ENCODE peak calls at places on chromosomes 16 and 17, in eight cellular contexts. D, O, I, U, S, X, G and A are unnamed samples.

GRCh38 chr17:21213491-21214014 is 408 bp downstream of the TMEM11 start:
- DNase-seq in D (peak; percentile 68), O (peak; percentile 71), I (peak; percentile 52), U (no peak), S (peak; percentile 76), X (peak; percentile 47), G (no peak), A (no peak)

GRCh38 chr16:4839942-4840341 is 7.1 kb downstream of the GLYR1 start:
- DNase-seq in D (peak; percentile 8), O (no peak), I (no peak), U (no peak), S (no peak), X (no peak), G (no peak), A (no peak)

GRCh38 chr17:58305626-58306025 is 23.0 kb downstream of the TSPOAP1 start:
- DNase-seq in D (no peak), O (peak; percentile 52), I (no peak), U (peak; percentile 13), S (no peak), X (peak; percentile 15), G (no peak), A (no peak)

GRCh38 chr16:67082891-67083290 is 26.9 kb upstream of the PHAF1 start:
- DNase-seq in D (no peak), O (no peak), I (no peak), U (no peak), S (no peak), X (no peak), G (no peak), A (no peak)

GRCh38 chr17:301681-302299 is 50.8 kb downstream of the RPH3AL start:
- DNase-seq in D (no peak), O (peak; percentile 62), I (peak; percentile 48), U (no peak), S (no peak), X (no peak), G (no peak), A (no peak)

GRCh38 chr16:68734782-68735181 is 2.3 kb upstream of the CDH1 start:
- DNase-seq in D (no peak), O (no peak), I (no peak), U (no peak), S (no peak), X (no peak), G (no peak), A (no peak)

GRCh38 chr17:6583411-6583810 is 27.1 kb upstream of the PITPNM3 start:
- DNase-seq in D (no peak), O (no peak), I (no peak), U (no peak), S (no peak), X (no peak), G (no peak), A (no peak)

GRCh38 chr16:997440-998051 is 16.0 kb downstream of the SOX8 start:
- DNase-seq in D (peak; percentile 82), O (no peak), I (peak; percentile 26), U (no peak), S (no peak), X (peak; percentile 72), G (no peak), A (no peak)

GRCh38 chr17:15250459-15250858 is 14.7 kb downstream of the PMP22 start:
- DNase-seq in D (no peak), O (no peak), I (no peak), U (no peak), S (no peak), X (no peak), G (no peak), A (no peak)

GRCh38 chr17:39677581-39678339 is 9.5 kb downstream of the PNMT start:
- DNase-seq in D (no peak), O (peak; percentile 77), I (no peak), U (no peak), S (no peak), X (no peak), G (no peak), A (peak; percentile 48)

GRCh38 chr17:19004601-19005441 is at the start of gene FAM83G:
- DNase-seq in D (peak; percentile 85), O (peak; percentile 84), I (peak; percentile 92), U (peak; percentile 93), S (peak; percentile 87), X (peak; percentile 89), G (no peak), A (no peak)
- TF ChIP-seq POLR2AphosphoS5 in D (peak; percentile 62), O (no peak), I (peak; percentile 77), U (peak; percentile 53), S (peak; percentile 33), X (no peak), G (no peak), A (no peak)

GRCh38 chr17:49820773-49821172 is 27.1 kb downstream of the TAC4 start:
- DNase-seq in D (no peak), O (no peak), I (no peak), U (no peak), S (no peak), X (no peak), G (no peak), A (no peak)

GRCh38 chr17:49821466-49821865 is 26.4 kb downstream of the TAC4 start:
- DNase-seq in D (no peak), O (no peak), I (no peak), U (no peak), S (no peak), X (no peak), G (no peak), A (no peak)

GRCh38 chr17:49823614-49824013 is 24.3 kb downstream of the TAC4 start:
- DNase-seq in D (no peak), O (no peak), I (no peak), U (no peak), S (no peak), X (no peak), G (no peak), A (no peak)

GRCh38 chr17:49821916-49822315 is 26.0 kb downstream of the TAC4 start:
- DNase-seq in D (no peak), O (no peak), I (no peak), U (no peak), S (no peak), X (peak; percentile 70), G (no peak), A (no peak)

GRCh38 chr17:49822829-49823228 is 25.0 kb downstream of the TAC4 start:
- DNase-seq in D (no peak), O (peak; percentile 79), I (peak; percentile 37), U (no peak), S (peak; percentile 48), X (no peak), G (no peak), A (no peak)
- TF ChIP-seq POLR2AphosphoS5 in D (no peak), O (no peak), I (peak; percentile 22), U (no peak), S (no peak), X (no peak), G (no peak), A (no peak)

DNA sequence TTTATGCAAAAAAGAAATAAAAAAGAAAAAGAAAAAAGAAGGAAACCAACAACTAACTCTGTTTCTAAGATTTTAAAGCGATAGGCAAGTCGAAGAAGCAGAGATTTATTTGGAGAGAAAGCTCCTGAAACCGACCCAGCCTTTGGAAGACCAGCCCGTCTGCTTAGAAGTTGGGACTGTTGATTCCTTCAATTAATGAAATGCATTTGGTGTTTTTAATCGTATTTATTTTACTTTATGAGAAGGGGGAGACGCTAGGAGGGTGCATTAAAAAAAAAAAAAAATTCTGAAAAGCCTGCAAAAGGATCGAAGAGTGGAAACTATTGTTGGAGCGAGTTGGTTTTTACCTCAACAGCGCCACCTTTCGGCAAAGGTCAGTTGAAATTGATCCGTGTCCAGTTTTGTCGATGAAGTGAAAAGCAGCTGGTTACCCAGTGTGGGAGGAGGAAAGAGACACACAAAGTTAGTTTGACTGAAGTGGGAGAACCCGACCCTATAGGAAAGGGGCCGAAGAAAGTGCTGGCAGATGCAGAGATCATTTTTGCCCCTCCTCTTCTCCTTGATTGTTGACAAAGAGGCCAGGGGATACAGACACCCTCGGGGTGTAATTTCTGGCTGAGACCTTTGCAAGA is 1.6 kb upstream of the MAF start:
- DNase-seq in D (peak; percentile 88), O (peak; percentile 87), I (peak; percentile 87), U (peak; percentile 39), S (peak; percentile 64), X (peak; percentile 86), G (peak; percentile 91), A (peak; percentile 90)
- TF ChIP-seq POLR2AphosphoS5 in D (no peak), O (peak; percentile 9), I (no peak), U (no peak), S (no peak), X (peak; percentile 23), G (peak; percentile 6), A (no peak)

DNA sequence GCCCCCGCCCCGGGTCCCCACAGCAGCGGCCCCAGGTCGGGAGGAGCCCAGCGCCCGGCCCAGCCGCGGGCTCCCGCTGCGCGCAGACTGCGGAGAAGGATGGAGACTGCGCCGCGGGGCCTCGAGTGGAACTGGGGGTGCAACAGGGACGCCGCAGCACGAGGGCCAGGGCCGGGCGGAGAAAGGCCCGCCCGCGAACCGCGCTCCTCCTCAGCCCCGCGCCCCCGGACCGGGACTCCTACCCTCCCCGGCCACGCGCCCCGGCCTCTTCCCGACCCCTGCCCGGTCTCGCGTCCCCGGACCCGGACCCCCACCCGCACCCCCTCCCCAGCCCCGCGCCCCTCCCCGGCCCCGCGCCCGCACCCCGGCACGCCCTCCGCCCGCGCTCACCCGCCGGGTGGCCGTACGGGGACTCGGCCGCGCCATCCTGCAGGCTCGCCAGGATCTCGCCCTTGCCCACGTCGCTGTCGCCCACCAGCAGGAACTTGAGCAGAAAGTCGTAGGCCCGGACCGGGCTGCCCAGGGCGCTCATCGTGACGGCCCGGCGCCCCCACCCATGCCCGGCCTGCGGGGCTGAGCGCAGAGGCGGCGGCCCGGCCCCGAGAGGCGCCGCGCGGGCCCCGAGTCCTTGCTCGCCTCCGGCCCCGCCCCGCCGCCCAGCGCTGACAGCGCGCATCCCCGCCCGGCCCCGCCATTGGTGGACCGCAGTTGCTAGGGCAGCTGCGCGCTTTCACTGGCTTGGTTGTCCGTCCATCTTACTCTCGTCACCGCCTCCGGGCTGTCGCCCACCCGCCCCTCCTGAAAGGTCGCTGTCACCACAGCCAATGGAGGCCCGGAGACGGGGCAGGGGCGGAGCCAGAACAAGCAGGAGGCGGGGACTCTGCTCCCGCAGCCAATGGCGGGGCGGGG is at the start of gene RAB40B:
- DNase-seq in D (peak; percentile 99), O (peak; percentile 100), I (peak; percentile 100), U (peak; percentile 99), S (peak; percentile 98), X (peak; percentile 100), G (peak; percentile 99), A (peak; percentile 100)
- TF ChIP-seq POLR2AphosphoS5 in D (no peak), O (no peak), I (no peak), U (no peak), S (no peak), X (no peak), G (peak; percentile 40), A (no peak)

GRCh38 chr17:72987166-72987565 is 105.3 kb downstream of the SLC39A11 start:
- DNase-seq in D (no peak), O (no peak), I (no peak), U (no peak), S (no peak), X (no peak), G (no peak), A (no peak)
- TF ChIP-seq POLR2AphosphoS5 in D (no peak), O (no peak), I (no peak), U (no peak), S (no peak), X (no peak), G (no peak), A (no peak)

GRCh38 chr17:81576621-81577277 is 24.6 kb upstream of the FAAP100 start:
- DNase-seq in D (no peak), O (no peak), I (no peak), U (no peak), S (no peak), X (no peak), G (no peak), A (no peak)
- TF ChIP-seq POLR2AphosphoS5 in D (no peak), O (no peak), I (no peak), U (no peak), S (no peak), X (no peak), G (no peak), A (no peak)